ENCODE peak calls at places on chromosomes 11 and 22, in seven cellular contexts. H is ovary, Q is transverse colon, J is adrenal gland, V is uterus, M is heart left ventricle, F is tibial nerve. G is an unnamed sample.

GRCh38 chr11:113168804-113169342 is 145.5 kb upstream of the TTC12 start:
- DNase-seq in H (no peak), Q (no peak), J (no peak), V (no peak), M (no peak), F (no peak), G (no peak)

GRCh38 chr22:30397656-30398635 is 1.1 kb downstream of the SEC14L2 start:
- DNase-seq in H (no peak), Q (no peak), J (no peak), V (no peak), M (no peak), F (no peak), G (peak)

GRCh38 chr22:45420539-45420938 is 7.0 kb downstream of the RIBC2 start:
- DNase-seq in H (no peak), Q (no peak), J (no peak), V (no peak), M (no peak), F (no peak), G (no peak)

GRCh38 chr22:44289429-44290171 is 23.2 kb downstream of the SHISAL1 start:
- DNase-seq in H (no peak), Q (no peak), J (no peak), V (no peak), M (no peak), F (no peak), G (no peak)

GRCh38 chr11:117842131-117842941 is 17.8 kb upstream of the FXYD2 start:
- DNase-seq in H (no peak), Q (no peak), J (peak), V (peak), M (peak), F (peak), G (no peak)

GRCh38 chr22:50162391-50162956 is 8.1 kb upstream of the PANX2 start:
- DNase-seq in H (no peak), Q (no peak), J (no peak), V (no peak), M (no peak), F (no peak), G (no peak)

GRCh38 chr11:134052988-134053945 is 15.6 kb upstream of the JAM3 start:
- DNase-seq in H (no peak), Q (no peak), J (peak), V (no peak), M (no peak), F (no peak), G (no peak)

GRCh38 chr11:2524446-2525165 is 79.8 kb downstream of the KCNQ1 start:
- DNase-seq in H (peak), Q (peak), J (no peak), V (peak), M (peak), F (no peak), G (no peak)

GRCh38 chr11:65502274-65502851 is 3.5 kb downstream of the MALAT1 start:
- DNase-seq in H (no peak), Q (no peak), J (no peak), V (no peak), M (peak), F (no peak), G (peak)

GRCh38 chr22:40206561-40206960 is 28.8 kb downstream of the TNRC6B start:
- DNase-seq in H (no peak), Q (no peak), J (peak), V (no peak), M (no peak), F (no peak), G (no peak)

GRCh38 chr11:72752088-72752914 is at the start of gene ARAP1:
- DNase-seq in H (peak), Q (peak), J (peak), V (peak), M (peak), F (peak), G (peak)

GRCh38 chr11:85843929-85844328 is 11.3 kb upstream of the CCDC83 start:
- DNase-seq in H (no peak), Q (no peak), J (no peak), V (no peak), M (no peak), F (no peak), G (no peak)

GRCh38 chr11:10323793-10324170 is 18.9 kb downstream of the ADM start:
- DNase-seq in H (no peak), Q (no peak), J (no peak), V (no peak), M (no peak), F (no peak), G (no peak)

GRCh38 chr11:12150831-12151382 is 40.5 kb downstream of the MICAL2 start:
- DNase-seq in H (no peak), Q (peak), J (no peak), V (no peak), M (no peak), F (no peak), G (no peak)

GRCh38 chr11:69301491-69302401 is 7.8 kb downstream of the MYEOV start:
- DNase-seq in H (no peak), Q (peak), J (peak), V (no peak), M (peak), F (no peak), G (peak)

GRCh38 chr11:65859134-65859811 is 960 bp upstream of the MUS81 start:
- DNase-seq in H (peak), Q (peak), J (peak), V (peak), M (peak), F (peak), G (peak)

GRCh38 chr11:128451651-128452470 is 135.5 kb downstream of the ETS1 start:
- DNase-seq in H (peak), Q (peak), J (no peak), V (peak), M (peak), F (peak), G (no peak)

GRCh38 chr11:129930306-129930705 is 34.9 kb upstream of the NFRKB start:
- DNase-seq in H (no peak), Q (no peak), J (no peak), V (no peak), M (no peak), F (no peak), G (peak)

GRCh38 chr22:45010532-45010900 is 711 bp upstream of the PHF21B start:
- DNase-seq in H (no peak), Q (no peak), J (no peak), V (no peak), M (no peak), F (no peak), G (no peak)

GRCh38 chr11:89477175-89477574 is 14.0 kb downstream of the NOX4 start:
- DNase-seq in H (no peak), Q (peak), J (no peak), V (no peak), M (no peak), F (no peak), G (no peak)

GRCh38 chr11:94649254-94649653 is 82.1 kb downstream of the PIWIL4 start:
- DNase-seq in H (no peak), Q (no peak), J (no peak), V (no peak), M (no peak), F (no peak), G (no peak)

GRCh38 chr11:68832476-68833176 is 9.1 kb downstream of the CPT1A start:
- DNase-seq in H (no peak), Q (peak), J (peak), V (no peak), M (no peak), F (no peak), G (no peak)

GRCh38 chr11:107653077-107653476 is 58.8 kb downstream of the SLN start:
- DNase-seq in H (no peak), Q (no peak), J (no peak), V (no peak), M (no peak), F (no peak), G (no peak)

GRCh38 chr11:75520688-75521087 is 5.1 kb downstream of the GDPD5 start:
- DNase-seq in H (no peak), Q (no peak), J (no peak), V (no peak), M (no peak), F (no peak), G (no peak)

GRCh38 chr11:11057472-11057854 is 199.6 kb upstream of the ZBED5 start:
- DNase-seq in H (no peak), Q (no peak), J (no peak), V (no peak), M (no peak), F (no peak), G (no peak)

GRCh38 chr11:12175694-12176241 is 65.4 kb downstream of the MICAL2 start:
- DNase-seq in H (no peak), Q (no peak), J (no peak), V (no peak), M (no peak), F (no peak), G (peak)

GRCh38 chr11:44529895-44530412 is 35.5 kb upstream of the CD82 start:
- DNase-seq in H (no peak), Q (no peak), J (no peak), V (no peak), M (no peak), F (no peak), G (no peak)

GRCh38 chr11:83663446-83663845 is 377.3 kb upstream of the CCDC90B start:
- DNase-seq in H (no peak), Q (no peak), J (no peak), V (no peak), M (no peak), F (no peak), G (no peak)

GRCh38 chr22:17924735-17925727 is 99.3 kb downstream of the MICAL3 start:
- DNase-seq in H (no peak), Q (no peak), J (peak), V (no peak), M (no peak), F (no peak), G (no peak)

GRCh38 chr11:122202161-122202950 is 86.3 kb upstream of the BLID start:
- DNase-seq in H (peak), Q (no peak), J (no peak), V (peak), M (peak), F (no peak), G (no peak)
- TF ChIP-seq POLR2A in H (no peak), Q (no peak), J (no peak), V (no peak), M (no peak), F (no peak), G (no peak)

DNA sequence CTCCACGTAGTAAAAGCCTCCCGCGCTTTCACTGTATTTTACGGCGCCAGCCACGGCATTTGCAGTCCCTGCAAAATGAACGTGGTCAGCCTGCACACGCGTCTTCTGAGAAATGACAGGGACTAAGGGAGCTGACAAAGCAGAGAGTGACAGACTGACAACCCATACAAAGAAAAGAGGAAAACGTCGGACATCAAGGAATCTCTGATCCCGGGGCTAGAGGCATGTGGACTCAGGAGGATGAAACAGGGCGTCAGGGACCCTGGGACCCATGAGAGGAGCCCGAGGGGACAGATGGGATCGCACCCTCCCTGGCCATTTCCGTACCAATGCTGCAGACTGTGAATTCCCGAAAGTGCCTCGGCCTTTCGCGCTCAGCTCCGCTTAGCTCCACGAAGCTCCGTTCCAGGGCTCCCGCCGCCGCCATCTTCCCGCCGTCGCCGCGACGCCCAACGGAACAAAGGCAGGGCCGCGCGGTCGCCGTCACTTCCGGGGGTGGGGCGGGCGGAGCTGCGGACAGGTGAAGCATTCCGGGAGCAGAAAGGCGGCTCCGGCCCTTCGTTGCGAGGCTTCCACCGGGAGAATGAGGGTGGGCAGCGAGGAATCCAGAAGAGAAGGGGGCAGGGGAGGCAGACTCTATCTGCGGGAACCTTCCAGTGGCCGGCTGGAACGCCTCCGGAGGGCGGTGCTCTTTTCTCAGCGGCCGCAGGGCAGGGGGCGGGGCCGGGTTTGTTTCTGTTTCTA is at the start of gene NUP160:
- DNase-seq in H (peak), Q (peak), J (peak), V (peak), M (peak), F (peak), G (peak)
- TF ChIP-seq POLR2A in H (peak), Q (peak), J (peak), V (peak), M (peak), F (peak), G (peak)

GRCh38 chr11:8740156-8740555 is 57.6 kb downstream of the RPL27A start:
- DNase-seq in H (no peak), Q (no peak), J (no peak), V (no peak), M (no peak), F (no peak), G (no peak)
- TF ChIP-seq POLR2A in H (no peak), Q (no peak), J (no peak), V (no peak), M (no peak), F (no peak), G (no peak)

DNA sequence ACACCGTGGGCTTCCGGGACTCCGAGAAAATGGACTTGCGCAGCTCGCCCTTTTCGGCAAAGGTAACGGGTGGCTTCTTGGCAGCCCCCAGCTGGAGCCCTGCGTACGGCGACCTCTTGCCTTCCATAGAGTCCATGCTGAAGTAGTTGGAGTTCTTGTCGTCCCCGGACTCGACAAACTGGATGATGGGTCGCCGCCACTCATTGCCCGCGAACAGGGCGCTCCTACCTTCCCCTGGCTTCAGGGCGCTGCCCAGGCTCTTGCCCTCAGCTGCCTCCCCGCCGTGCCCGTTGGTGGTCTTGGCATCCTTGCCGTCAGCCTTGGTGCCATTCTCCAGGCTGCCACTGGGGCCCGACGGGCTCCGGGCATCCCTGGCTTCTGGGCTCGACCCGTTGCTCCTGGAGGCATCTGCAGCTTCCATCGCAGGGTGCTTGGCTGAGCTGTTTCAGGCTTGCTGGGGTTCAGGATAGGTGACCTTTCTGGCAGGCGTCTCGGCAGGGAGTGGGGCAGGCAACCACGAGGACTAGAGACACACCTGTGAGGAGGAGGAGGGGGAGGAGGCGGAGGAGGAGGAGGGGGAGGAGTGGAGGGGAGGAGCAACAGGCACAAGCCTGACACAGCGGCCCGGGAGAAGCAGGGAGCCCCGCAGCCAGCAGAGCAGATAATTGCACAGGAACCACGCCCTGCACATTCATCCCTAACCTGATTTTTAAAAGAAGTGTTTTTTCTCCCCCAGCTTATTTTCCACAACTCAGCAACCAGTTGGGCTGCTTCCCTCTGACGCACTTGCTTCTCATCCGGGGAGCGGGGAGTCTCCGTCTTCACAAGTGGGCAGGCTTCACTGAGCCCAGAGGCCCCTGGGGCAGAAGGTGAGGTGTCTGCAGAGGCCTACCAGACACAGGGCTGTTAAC is at the start of gene TRIM29:
- DNase-seq in H (no peak), Q (peak), J (peak), V (peak), M (no peak), F (peak), G (no peak)
- TF ChIP-seq POLR2A in H (no peak), Q (no peak), J (no peak), V (no peak), M (no peak), F (no peak), G (no peak)

GRCh38 chr11:1298695-1299492 is 10.5 kb downstream of the TOLLIP start:
- DNase-seq in H (peak), Q (peak), J (peak), V (peak), M (peak), F (peak), G (no peak)
- TF ChIP-seq POLR2A in H (no peak), Q (no peak), J (peak), V (no peak), M (no peak), F (no peak), G (no peak)

DNA sequence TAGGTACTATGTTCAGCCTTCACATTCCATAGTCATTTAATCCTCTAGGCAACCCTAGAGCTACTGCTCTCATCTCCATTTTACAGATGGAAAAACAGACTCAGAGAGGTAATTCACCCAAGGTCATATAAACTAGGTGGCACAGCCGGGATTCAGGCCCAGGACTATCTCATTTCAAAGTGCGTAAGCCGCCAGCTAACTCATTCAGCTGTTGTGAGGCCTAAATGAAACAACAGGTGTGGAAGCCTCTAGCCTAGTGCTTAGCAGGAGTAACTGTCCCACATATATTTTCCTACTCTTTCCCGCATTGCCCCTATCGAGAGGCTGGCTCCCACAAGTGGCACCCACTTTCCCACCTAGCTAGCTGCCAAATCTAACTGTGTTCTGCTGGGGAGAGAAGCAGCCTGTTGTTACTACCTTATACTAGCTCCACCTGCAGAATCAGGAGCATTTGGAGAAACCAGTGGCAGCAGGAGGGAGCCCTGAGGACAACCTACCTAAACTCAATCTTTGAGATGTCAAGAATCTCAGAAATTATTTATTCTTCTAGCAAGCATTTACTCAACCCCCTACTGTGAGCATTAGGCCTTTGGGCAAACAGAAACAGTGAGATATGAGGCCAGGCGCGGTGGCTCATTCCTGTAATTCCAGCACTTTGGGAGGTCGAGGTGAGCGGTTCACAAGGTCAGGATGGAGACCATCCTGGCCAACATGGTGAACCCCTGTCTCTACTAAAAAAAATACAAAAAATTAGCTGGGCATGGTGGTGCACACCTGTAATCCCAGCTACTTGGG is 20.9 kb downstream of the PRG3 start:
- DNase-seq in H (no peak), Q (no peak), J (no peak), V (no peak), M (no peak), F (no peak), G (no peak)
- TF ChIP-seq POLR2A in H (no peak), Q (no peak), J (no peak), V (no peak), M (no peak), F (no peak), G (no peak)